ENCODE peak calls at places on chromosomes 2 and 18, in seven cellular contexts. One of them, this sample, is unnamed.

GRCh38 chr2:196331143-196331542 is 159.8 kb upstream of the STK17B start:
- DNase-seq in thoracic aorta: no peak
- DNase-seq in B cell: no peak
- DNase-seq in AG09309: peak
- DNase-seq in AG04449: no peak
- DNase-seq in lower lobe of right lung: no peak
- DNase-seq in spleen: no peak
- DNase-seq in this sample: peak

GRCh38 chr2:223459328-223459939 is 142.7 kb downstream of the SCG2 start:
- DNase-seq in B cell: no peak
- DNase-seq in AG09309: no peak
- DNase-seq in spleen: no peak
- DNase-seq in AG04449: no peak
- DNase-seq in thoracic aorta: no peak
- DNase-seq in lower lobe of right lung: no peak
- DNase-seq in this sample: peak

GRCh38 chr2:178871536-178871935 is 64.3 kb upstream of the TTN start:
- DNase-seq in lower lobe of right lung: no peak
- DNase-seq in AG09309: no peak
- DNase-seq in B cell: no peak
- DNase-seq in thoracic aorta: no peak
- DNase-seq in AG04449: no peak
- DNase-seq in spleen: no peak
- DNase-seq in this sample: no peak

GRCh38 chr2:190190507-190190906 is 128.0 kb upstream of the MSTN start:
- DNase-seq in spleen: no peak
- DNase-seq in AG04449: peak
- DNase-seq in B cell: no peak
- DNase-seq in AG09309: no peak
- DNase-seq in lower lobe of right lung: no peak
- DNase-seq in thoracic aorta: no peak
- DNase-seq in this sample: no peak

GRCh38 chr2:170525566-170525900 is 189.6 kb upstream of the SP5 start:
- DNase-seq in AG04449: peak
- DNase-seq in B cell: no peak
- DNase-seq in spleen: no peak
- DNase-seq in AG09309: peak
- DNase-seq in thoracic aorta: peak
- DNase-seq in lower lobe of right lung: peak
- DNase-seq in this sample: peak

GRCh38 chr2:210199854-210200253 is 25.4 kb downstream of the ACADL start:
- DNase-seq in B cell: no peak
- DNase-seq in thoracic aorta: no peak
- DNase-seq in AG09309: no peak
- DNase-seq in AG04449: no peak
- DNase-seq in spleen: no peak
- DNase-seq in lower lobe of right lung: no peak
- DNase-seq in this sample: no peak

GRCh38 chr18:55483472-55483871 is 104.5 kb downstream of the TCF4 start:
- DNase-seq in B cell: no peak
- DNase-seq in spleen: no peak
- DNase-seq in thoracic aorta: no peak
- DNase-seq in lower lobe of right lung: no peak
- DNase-seq in AG09309: no peak
- DNase-seq in AG04449: no peak
- DNase-seq in this sample: no peak

GRCh38 chr2:230043461-230043860 is 25.3 kb downstream of the SLC16A14 start:
- DNase-seq in B cell: no peak
- DNase-seq in AG04449: no peak
- DNase-seq in spleen: no peak
- DNase-seq in AG09309: no peak
- DNase-seq in lower lobe of right lung: no peak
- DNase-seq in thoracic aorta: no peak
- DNase-seq in this sample: no peak

GRCh38 chr2:109715302-109715937 is 78.7 kb upstream of the RGPD5 start:
- DNase-seq in B cell: no peak
- DNase-seq in spleen: peak
- DNase-seq in thoracic aorta: no peak
- DNase-seq in AG04449: no peak
- DNase-seq in AG09309: no peak
- DNase-seq in lower lobe of right lung: no peak
- DNase-seq in this sample: peak

GRCh38 chr2:40820319-40820718 is 368.4 kb upstream of the SLC8A1 start:
- DNase-seq in B cell: no peak
- DNase-seq in AG04449: no peak
- DNase-seq in thoracic aorta: no peak
- DNase-seq in AG09309: no peak
- DNase-seq in spleen: no peak
- DNase-seq in lower lobe of right lung: no peak
- DNase-seq in this sample: peak

GRCh38 chr2:216996279-216996845 is 136.5 kb upstream of the TNP1 start:
- DNase-seq in thoracic aorta: no peak
- DNase-seq in spleen: no peak
- DNase-seq in lower lobe of right lung: no peak
- DNase-seq in B cell: no peak
- DNase-seq in AG04449: no peak
- DNase-seq in AG09309: no peak
- DNase-seq in this sample: no peak

GRCh38 chr2:223921204-223921603 is 23.9 kb downstream of the WDFY1 start:
- DNase-seq in spleen: no peak
- DNase-seq in AG04449: no peak
- DNase-seq in B cell: no peak
- DNase-seq in AG09309: no peak
- DNase-seq in lower lobe of right lung: no peak
- DNase-seq in thoracic aorta: no peak
- DNase-seq in this sample: no peak

GRCh38 chr2:9473308-9473984 is 905 bp upstream of the IAH1 start:
- DNase-seq in thoracic aorta: no peak
- DNase-seq in AG04449: no peak
- DNase-seq in AG09309: no peak
- DNase-seq in spleen: peak
- DNase-seq in lower lobe of right lung: no peak
- DNase-seq in B cell: peak
- DNase-seq in this sample: no peak

GRCh38 chr18:76349067-76349715 is 145.9 kb downstream of the ZNF516 start:
- DNase-seq in thoracic aorta: no peak
- DNase-seq in B cell: peak
- DNase-seq in AG09309: no peak
- DNase-seq in AG04449: no peak
- DNase-seq in lower lobe of right lung: no peak
- DNase-seq in spleen: no peak
- DNase-seq in this sample: peak

GRCh38 chr18:48007955-48008701 is 77.7 kb upstream of the SMAD2 start:
- DNase-seq in AG09309: no peak
- DNase-seq in lower lobe of right lung: peak
- DNase-seq in AG04449: no peak
- DNase-seq in thoracic aorta: no peak
- DNase-seq in spleen: peak
- DNase-seq in B cell: peak
- DNase-seq in this sample: peak

GRCh38 chr2:196137271-196137670 is 34.1 kb downstream of the STK17B start:
- DNase-seq in spleen: no peak
- DNase-seq in thoracic aorta: no peak
- DNase-seq in AG09309: no peak
- DNase-seq in AG04449: no peak
- DNase-seq in lower lobe of right lung: no peak
- DNase-seq in B cell: no peak
- DNase-seq in this sample: peak

GRCh38 chr2:66387374-66387773 is 47.6 kb upstream of the MEIS1 start:
- DNase-seq in thoracic aorta: no peak
- DNase-seq in AG04449: no peak
- DNase-seq in B cell: no peak
- DNase-seq in AG09309: no peak
- DNase-seq in lower lobe of right lung: no peak
- DNase-seq in spleen: no peak
- DNase-seq in this sample: no peak

GRCh38 chr2:62443471-62443870 is 62.5 kb downstream of the TMEM17 start:
- DNase-seq in thoracic aorta: no peak
- DNase-seq in B cell: no peak
- DNase-seq in spleen: no peak
- DNase-seq in AG04449: no peak
- DNase-seq in AG09309: no peak
- DNase-seq in lower lobe of right lung: no peak
- DNase-seq in this sample: no peak

GRCh38 chr2:42169869-42170465 is 814 bp downstream of the EML4 start:
- DNase-seq in lower lobe of right lung: no peak
- DNase-seq in B cell: peak
- DNase-seq in AG09309: no peak
- DNase-seq in AG04449: no peak
- DNase-seq in thoracic aorta: no peak
- DNase-seq in spleen: no peak
- DNase-seq in this sample: peak

GRCh38 chr2:12883911-12884310 is 167.2 kb downstream of the TRIB2 start:
- DNase-seq in spleen: no peak
- DNase-seq in B cell: no peak
- DNase-seq in AG09309: no peak
- DNase-seq in lower lobe of right lung: no peak
- DNase-seq in AG04449: no peak
- DNase-seq in thoracic aorta: no peak
- DNase-seq in this sample: no peak

GRCh38 chr18:51867767-51868166 is 472.2 kb upstream of the DCC start:
- DNase-seq in B cell: no peak
- DNase-seq in AG09309: no peak
- DNase-seq in lower lobe of right lung: no peak
- DNase-seq in spleen: no peak
- DNase-seq in AG04449: no peak
- DNase-seq in thoracic aorta: no peak
- DNase-seq in this sample: peak

GRCh38 chr2:220504890-220505564 is 877.6 kb downstream of the SLC4A3 start:
- DNase-seq in AG04449: no peak
- DNase-seq in spleen: no peak
- DNase-seq in B cell: no peak
- DNase-seq in lower lobe of right lung: no peak
- DNase-seq in AG09309: no peak
- DNase-seq in thoracic aorta: no peak
- DNase-seq in this sample: peak

GRCh38 chr2:150485114-150485870 is 2.2 kb downstream of the RND3 start:
- DNase-seq in lower lobe of right lung: peak
- DNase-seq in thoracic aorta: peak
- DNase-seq in B cell: no peak
- DNase-seq in spleen: peak
- DNase-seq in AG09309: no peak
- DNase-seq in AG04449: no peak
- DNase-seq in this sample: peak
- TF ChIP-seq CTCF in lower lobe of right lung: peak
- TF ChIP-seq CTCF in thoracic aorta: peak
- TF ChIP-seq CTCF in B cell: no peak
- TF ChIP-seq CTCF in spleen: no peak
- TF ChIP-seq CTCF in AG09309: peak
- TF ChIP-seq CTCF in AG04449: peak
- TF ChIP-seq CTCF in this sample: no peak

DNA sequence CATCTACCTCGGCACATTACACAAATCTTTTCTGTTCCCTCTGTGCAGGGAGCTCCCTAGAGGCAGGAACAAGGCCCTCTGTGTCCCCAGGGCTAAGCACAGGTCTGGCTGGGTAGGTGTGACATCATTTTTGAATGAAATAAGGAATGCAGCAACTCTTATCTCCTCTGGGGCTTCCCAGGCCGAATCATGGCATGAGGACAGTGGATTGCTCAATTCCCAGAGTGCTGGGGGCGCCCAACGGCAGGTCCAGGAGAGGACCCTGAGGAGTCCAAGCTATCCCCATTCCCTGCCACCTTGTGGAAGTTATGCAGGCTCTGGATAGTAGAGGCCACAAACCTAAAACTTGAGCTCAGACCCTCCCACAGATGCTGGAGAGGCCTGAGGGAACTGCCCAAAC is 158.0 kb upstream of the RAB6C start:
- DNase-seq in thoracic aorta: no peak
- DNase-seq in spleen: no peak
- DNase-seq in B cell: no peak
- DNase-seq in lower lobe of right lung: no peak
- DNase-seq in AG09309: no peak
- DNase-seq in AG04449: no peak
- DNase-seq in this sample: no peak
- TF ChIP-seq CTCF in thoracic aorta: no peak
- TF ChIP-seq CTCF in spleen: no peak
- TF ChIP-seq CTCF in B cell: no peak
- TF ChIP-seq CTCF in lower lobe of right lung: no peak
- TF ChIP-seq CTCF in AG09309: no peak
- TF ChIP-seq CTCF in AG04449: no peak
- TF ChIP-seq CTCF in this sample: no peak

GRCh38 chr2:171807130-171807529 is 86.9 kb downstream of the SLC25A12 start:
- DNase-seq in lower lobe of right lung: no peak
- DNase-seq in spleen: no peak
- DNase-seq in B cell: no peak
- DNase-seq in thoracic aorta: no peak
- DNase-seq in AG09309: no peak
- DNase-seq in AG04449: no peak
- DNase-seq in this sample: peak
- TF ChIP-seq CTCF in lower lobe of right lung: no peak
- TF ChIP-seq CTCF in spleen: no peak
- TF ChIP-seq CTCF in B cell: no peak
- TF ChIP-seq CTCF in thoracic aorta: no peak
- TF ChIP-seq CTCF in AG09309: no peak
- TF ChIP-seq CTCF in AG04449: no peak
- TF ChIP-seq CTCF in this sample: no peak

GRCh38 chr2:227578642-227579041 is 20.1 kb upstream of the SCYGR2 start:
- DNase-seq in AG09309: no peak
- DNase-seq in thoracic aorta: no peak
- DNase-seq in spleen: no peak
- DNase-seq in B cell: no peak
- DNase-seq in lower lobe of right lung: no peak
- DNase-seq in AG04449: no peak
- DNase-seq in this sample: no peak
- TF ChIP-seq CTCF in AG09309: no peak
- TF ChIP-seq CTCF in thoracic aorta: no peak
- TF ChIP-seq CTCF in spleen: no peak
- TF ChIP-seq CTCF in B cell: no peak
- TF ChIP-seq CTCF in lower lobe of right lung: no peak
- TF ChIP-seq CTCF in AG04449: no peak
- TF ChIP-seq CTCF in this sample: no peak

GRCh38 chr2:63544017-63544627 is 44.2 kb downstream of the WDPCP start:
- DNase-seq in spleen: no peak
- DNase-seq in lower lobe of right lung: no peak
- DNase-seq in AG04449: no peak
- DNase-seq in AG09309: no peak
- DNase-seq in thoracic aorta: no peak
- DNase-seq in B cell: peak
- DNase-seq in this sample: peak
- TF ChIP-seq CTCF in spleen: peak
- TF ChIP-seq CTCF in lower lobe of right lung: peak
- TF ChIP-seq CTCF in AG04449: peak
- TF ChIP-seq CTCF in AG09309: peak
- TF ChIP-seq CTCF in thoracic aorta: no peak
- TF ChIP-seq CTCF in B cell: peak
- TF ChIP-seq CTCF in this sample: peak

GRCh38 chr2:131509615-131510014 is 17.4 kb upstream of the MZT2A start:
- DNase-seq in B cell: no peak
- DNase-seq in AG09309: no peak
- DNase-seq in AG04449: no peak
- DNase-seq in lower lobe of right lung: no peak
- DNase-seq in spleen: no peak
- DNase-seq in thoracic aorta: no peak
- DNase-seq in this sample: no peak
- TF ChIP-seq CTCF in B cell: no peak
- TF ChIP-seq CTCF in AG09309: no peak
- TF ChIP-seq CTCF in AG04449: no peak
- TF ChIP-seq CTCF in lower lobe of right lung: no peak
- TF ChIP-seq CTCF in spleen: no peak
- TF ChIP-seq CTCF in thoracic aorta: no peak
- TF ChIP-seq CTCF in this sample: no peak

This sample was measured in MCF 10A.